ENCODE peak calls at places on chromosome 4, in eight cellular contexts. N, Q, A, D, I, O, W and G are unnamed samples.

GRCh38 chr4:17667653-17668201 is 53.3 kb downstream of the MED28 start:
- DNase-seq in N (no peak), Q (no peak), A (no peak), D (no peak), I (no peak), O (no peak), W (no peak), G (no peak)

GRCh38 chr4:167117273-167117672 is 117.0 kb downstream of the SPOCK3 start:
- DNase-seq in N (no peak), Q (no peak), A (no peak), D (no peak), I (no peak), O (no peak), W (no peak), G (no peak)

GRCh38 chr4:70746179-70746839 is 24.5 kb downstream of the RUFY3 start:
- DNase-seq in N (no peak), Q (no peak), A (no peak), D (no peak), I (no peak), O (no peak), W (no peak), G (no peak)

GRCh38 chr4:47615385-47615784 is 130.3 kb downstream of the ATP10D start:
- DNase-seq in N (no peak), Q (no peak), A (no peak), D (no peak), I (no peak), O (no peak), W (no peak), G (no peak)

GRCh38 chr4:122632396-122633143 is 11.7 kb upstream of the IL21 start:
- DNase-seq in N (no peak), Q (no peak), A (no peak), D (no peak), I (no peak), O (no peak), W (no peak), G (no peak)

GRCh38 chr4:173252024-173252935 is 81.9 kb downstream of the HMGB2 start:
- DNase-seq in N (peak), Q (no peak), A (peak), D (peak), I (no peak), O (no peak), W (peak), G (peak)

GRCh38 chr4:1584498-1584897 is 99.6 kb downstream of the FAM53A start:
- DNase-seq in N (no peak), Q (no peak), A (peak), D (no peak), I (peak), O (no peak), W (no peak), G (peak)

GRCh38 chr4:87896020-87896621 is 63.4 kb downstream of the MEPE start:
- DNase-seq in N (no peak), Q (no peak), A (no peak), D (peak), I (no peak), O (no peak), W (no peak), G (no peak)

GRCh38 chr4:6889736-6890324 is 19.8 kb upstream of the TBC1D14 start:
- DNase-seq in N (no peak), Q (no peak), A (no peak), D (no peak), I (no peak), O (no peak), W (no peak), G (no peak)

GRCh38 chr4:98433608-98434198 is 172.5 kb downstream of the RAP1GDS1 start:
- DNase-seq in N (no peak), Q (no peak), A (no peak), D (no peak), I (no peak), O (no peak), W (peak), G (no peak)

GRCh38 chr4:80197132-80197573 is at the start of gene PRDM8:
- DNase-seq in N (no peak), Q (no peak), A (no peak), D (no peak), I (no peak), O (peak), W (no peak), G (no peak)

GRCh38 chr4:103011378-103012025 is 8.0 kb downstream of the SLC9B1 start:
- DNase-seq in N (peak), Q (no peak), A (no peak), D (no peak), I (no peak), O (no peak), W (no peak), G (peak)

GRCh38 chr4:120918788-120919187 is 3.7 kb downstream of the PRDM5 start:
- DNase-seq in N (peak), Q (no peak), A (peak), D (no peak), I (peak), O (no peak), W (no peak), G (peak)

GRCh38 chr4:2867758-2868491 is 24.3 kb downstream of the ADD1 start:
- DNase-seq in N (peak), Q (no peak), A (no peak), D (no peak), I (no peak), O (no peak), W (no peak), G (no peak)

GRCh38 chr4:85910985-85911384 is 436.0 kb downstream of the ARHGAP24 start:
- DNase-seq in N (no peak), Q (no peak), A (no peak), D (no peak), I (no peak), O (no peak), W (no peak), G (no peak)